ENCODE peak calls at places on chromosome 6, in eight cellular contexts. G is kidney tubule cell; O is stimulated activated CD4-positive, alpha-beta T cell treated with anti-CD3 and anti-CD28 coated beads, Interleukin-12 subunit alpha, Interleukin-12 subunit beta, amount 100 ng/mL, for 48 hours; V is chondrocyte; S is ACHN; T is Peyer's patch; I is GM04504; E is T-helper 22 cell. P is an unnamed sample.

GRCh38 chr6:4281341-4282293 is 146.2 kb upstream of the ECI2 start:
- DNase-seq in T (peak; percentile 65), V (no peak), S (peak; percentile 47), E (no peak), G (peak; percentile 95), I (no peak), O (peak; percentile 0), P (no peak)

GRCh38 chr6:107690864-107691661 is 133.1 kb downstream of the SCML4 start:
- DNase-seq in I (no peak), S (no peak), V (no peak), T (no peak), E (no peak), O (no peak), G (no peak), P (no peak)

GRCh38 chr6:103191391-103192093 is 1668.2 kb downstream of the HACE1 start:
- DNase-seq in O (no peak), E (no peak), V (no peak), G (no peak), S (no peak), T (no peak), I (no peak), P (no peak)

GRCh38 chr6:89675949-89676753 is 37.6 kb upstream of the LYRM2 start:
- DNase-seq in S (no peak), T (no peak), O (no peak), E (no peak), I (peak; percentile 15), V (no peak), G (no peak), P (no peak)

GRCh38 chr6:45595010-45595851 is 217.5 kb upstream of the SUPT3H start:
- DNase-seq in T (no peak), O (no peak), G (no peak), E (no peak), I (no peak), S (no peak), V (no peak), P (no peak)

GRCh38 chr6:25248100-25248499 is 31.1 kb upstream of the CARMIL1 start:
- DNase-seq in O (no peak), V (no peak), I (peak; percentile 55), E (no peak), S (peak; percentile 9), G (peak; percentile 78), T (no peak), P (no peak)

GRCh38 chr6:169861431-169862045 is 110.1 kb downstream of the ERMARD start:
- DNase-seq in O (no peak), T (no peak), I (no peak), S (no peak), E (no peak), G (no peak), V (no peak), P (no peak)

GRCh38 chr6:37308084-37308817 is 45.5 kb upstream of the RNF8 start:
- DNase-seq in S (no peak), E (no peak), T (no peak), V (no peak), G (no peak), O (no peak), I (no peak), P (no peak)

GRCh38 chr6:167474171-167474570 is 149.3 kb downstream of the TTLL2 start:
- DNase-seq in G (no peak), I (no peak), E (no peak), T (no peak), V (no peak), O (no peak), S (no peak), P (no peak)

GRCh38 chr6:55282145-55282544 is 45.1 kb upstream of the GFRAL start:
- DNase-seq in V (no peak), I (no peak), E (no peak), S (no peak), G (no peak), T (no peak), O (no peak), P (no peak)

GRCh38 chr6:99165838-99166237 is 183.6 kb downstream of the FAXC start:
- DNase-seq in O (no peak), E (no peak), G (no peak), S (no peak), V (no peak), I (no peak), T (no peak), P (no peak)

P was measured in SIG-M5.